ENCODE peak calls at places on chromosomes 1 and 21, in four cellular contexts. H is suprapubic skin, Y is cardiac muscle cell, B is kidney epithelial cell. D is an unnamed sample.

GRCh38 chr1:174953657-174954435 is 45.9 kb upstream of the CACYBP start:
- DNase-seq in H (no peak), Y (no peak), B (no peak), D (no peak)

GRCh38 chr1:245155186-245156040 is 628 bp downstream of the KIF26B start:
- DNase-seq in H (no peak), Y (peak), B (no peak), D (no peak)

GRCh38 chr21:44057960-44058651 is 46.0 kb downstream of the TRAPPC10 start:
- DNase-seq in H (peak), Y (no peak), B (no peak), D (peak)

GRCh38 chr1:82485591-82486369 is 685.0 kb downstream of the ADGRL2 start:
- DNase-seq in H (no peak), Y (peak), B (no peak), D (no peak)

GRCh38 chr1:205504311-205505075 is at the start of gene CDK18:
- DNase-seq in H (no peak), Y (peak), B (no peak), D (peak)

GRCh38 chr1:174445817-174446216 is 1.9 kb upstream of the GPR52 start:
- DNase-seq in H (no peak), Y (no peak), B (no peak), D (no peak)

GRCh38 chr1:156081174-156082110 is 823 bp downstream of the MEX3A start:
- DNase-seq in H (no peak), Y (peak), B (no peak), D (no peak)

GRCh38 chr21:41659791-41660560 is 106.9 kb downstream of the RIPK4 start:
- DNase-seq in H (peak), Y (peak), B (no peak), D (no peak)

GRCh38 chr1:36097693-36098585 is 9.2 kb downstream of the ADPRS start:
- DNase-seq in H (peak), Y (no peak), B (no peak), D (no peak)

GRCh38 chr1:161228032-161228431 is 2.2 kb downstream of the TOMM40L start:
- DNase-seq in H (no peak), Y (no peak), B (no peak), D (no peak)

GRCh38 chr1:42721926-42722325 is 18.1 kb downstream of the CLDN19 start:
- DNase-seq in H (peak), Y (no peak), B (no peak), D (no peak)

GRCh38 chr1:46489638-46490602 is at the start of gene DMBX1:
- DNase-seq in H (no peak), Y (no peak), B (no peak), D (peak)

GRCh38 chr1:5664081-5664480 is 328.1 kb downstream of the NPHP4 start:
- DNase-seq in H (no peak), Y (no peak), B (no peak), D (no peak)

GRCh38 chr21:27268290-27268689 is 301.4 kb upstream of the ADAMTS5 start:
- DNase-seq in H (no peak), Y (peak), B (peak), D (no peak)

GRCh38 chr1:32893198-32894018 is 7.1 kb downstream of the HPCA start:
- DNase-seq in H (no peak), Y (peak), B (no peak), D (no peak)

GRCh38 chr1:45654540-45655280 is 30.9 kb upstream of the CCDC17 start:
- DNase-seq in H (no peak), Y (peak), B (no peak), D (no peak)

GRCh38 chr1:192580351-192580962 is 4.9 kb downstream of the RGS1 start:
- DNase-seq in H (no peak), Y (peak), B (peak), D (peak)

D was measured in central memory CD4-positive, alpha-beta T cell.